ENCODE peak calls at places on chromosomes 11 and 22, in five cellular contexts. J, G, Z, R and Q are unnamed samples.

GRCh38 chr11:27471588-27472397 is 797 bp downstream of the LGR4 start:
- DNase-seq in J (peak; percentile 21), Z (no peak), G (peak; percentile 23), R (peak; percentile 16), Q (peak; percentile 14)

GRCh38 chr11:76280882-76281557 is 74.7 kb upstream of the WNT11 start:
- DNase-seq in G (no peak), R (no peak), Z (no peak), J (no peak), Q (no peak)

GRCh38 chr11:118047749-118048148 is 29.1 kb upstream of the TMPRSS4 start:
- DNase-seq in J (no peak), Z (no peak), R (no peak), G (no peak), Q (no peak)

GRCh38 chr22:19210188-19210587 is 31.7 kb upstream of the SLC25A1 start:
- DNase-seq in G (no peak), Z (no peak), R (no peak), J (no peak), Q (no peak)

GRCh38 chr11:130631119-130631518 is 182.7 kb downstream of the ADAMTS15 start:
- DNase-seq in J (peak; percentile 98), R (no peak), Z (no peak), G (no peak), Q (no peak)

GRCh38 chr22:40709752-40710413 is 30.6 kb downstream of the MCHR1 start:
- DNase-seq in J (no peak), Z (no peak), R (peak; percentile 51), G (no peak), Q (no peak)

GRCh38 chr11:26621147-26621546 is 49.1 kb upstream of the MUC15 start:
- DNase-seq in R (no peak), J (peak; percentile 37), Z (no peak), G (no peak), Q (no peak)

GRCh38 chr22:30307026-30307574 is 17.8 kb upstream of the CASTOR1 start:
- DNase-seq in R (no peak), J (no peak), G (peak; percentile 52), Z (no peak), Q (no peak)

GRCh38 chr11:58905141-58905715 is 34.1 kb upstream of the GLYATL1 start:
- DNase-seq in Z (no peak), G (no peak), J (peak; percentile 48), R (peak; percentile 6), Q (no peak)

GRCh38 chr11:61092908-61093763 is 9.2 kb upstream of the CD5 start:
- DNase-seq in R (no peak), G (no peak), J (no peak), Z (no peak), Q (no peak)

GRCh38 chr11:120208777-120209176 is 2.1 kb upstream of the OAF start:
- DNase-seq in R (no peak), Z (peak; percentile 86), G (no peak), J (peak; percentile 79), Q (no peak)

GRCh38 chr11:98207086-98207485 is 813.7 kb upstream of the CNTN5 start:
- DNase-seq in R (no peak), G (no peak), Z (no peak), J (no peak), Q (no peak)

GRCh38 chr22:38768036-38768435 is 12.2 kb upstream of the SUN2 start:
- DNase-seq in Z (no peak), J (no peak), G (no peak), R (no peak), Q (no peak)

GRCh38 chr22:38762607-38763006 is 6.8 kb upstream of the SUN2 start:
- DNase-seq in J (no peak), G (no peak), R (no peak), Z (no peak), Q (no peak)

GRCh38 chr22:38767313-38767712 is 11.5 kb upstream of the SUN2 start:
- DNase-seq in R (no peak), J (no peak), Z (no peak), G (no peak), Q (no peak)

GRCh38 chr22:38770257-38770949 is 14.6 kb upstream of the SUN2 start:
- DNase-seq in J (no peak), R (no peak), Z (no peak), G (no peak), Q (no peak)

DNA sequence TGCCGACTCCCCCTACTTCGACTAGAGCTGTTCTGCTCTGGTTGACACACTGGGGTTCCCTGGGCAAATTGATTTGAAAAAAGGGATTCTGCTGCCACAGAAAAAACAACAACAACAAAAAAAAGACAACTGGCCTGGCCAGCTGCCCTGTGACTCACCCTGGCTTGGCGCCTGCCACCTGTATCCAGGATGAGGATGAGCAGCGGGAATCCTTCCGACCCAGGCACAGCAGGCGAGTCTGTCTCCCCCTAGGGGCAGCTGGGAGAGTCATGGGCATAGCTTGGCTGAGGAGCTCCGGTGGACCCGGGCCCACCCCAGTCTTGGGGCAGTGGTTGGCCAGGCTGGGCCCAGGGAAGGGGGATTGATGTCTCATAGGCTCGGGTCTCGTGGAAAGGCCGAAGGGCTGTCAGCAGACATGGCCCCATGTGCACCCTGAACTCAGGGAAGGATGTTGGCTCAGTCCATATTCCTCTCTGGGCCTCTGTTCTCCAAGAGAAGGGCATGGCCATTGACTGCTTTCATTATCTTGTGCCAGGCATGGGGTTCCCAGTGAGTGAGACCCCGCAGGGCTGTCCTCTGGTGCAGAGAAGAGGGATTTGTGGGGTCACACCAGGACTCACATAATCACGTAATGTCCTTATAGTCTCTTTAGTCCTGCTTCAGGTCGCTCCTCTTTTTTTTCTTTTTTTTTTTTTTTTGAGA is 10.4 kb upstream of the SUN2 start:
- DNase-seq in Z (peak; percentile 74), R (no peak), G (peak; percentile 47), J (peak; percentile 82), Q (no peak)
- H3K27ac ChIP-seq in Z (no peak overlapping the region), R (no peak overlapping the region), G (no peak overlapping the region), J (no peak overlapping the region), Q (no peak overlapping the region)

DNA sequence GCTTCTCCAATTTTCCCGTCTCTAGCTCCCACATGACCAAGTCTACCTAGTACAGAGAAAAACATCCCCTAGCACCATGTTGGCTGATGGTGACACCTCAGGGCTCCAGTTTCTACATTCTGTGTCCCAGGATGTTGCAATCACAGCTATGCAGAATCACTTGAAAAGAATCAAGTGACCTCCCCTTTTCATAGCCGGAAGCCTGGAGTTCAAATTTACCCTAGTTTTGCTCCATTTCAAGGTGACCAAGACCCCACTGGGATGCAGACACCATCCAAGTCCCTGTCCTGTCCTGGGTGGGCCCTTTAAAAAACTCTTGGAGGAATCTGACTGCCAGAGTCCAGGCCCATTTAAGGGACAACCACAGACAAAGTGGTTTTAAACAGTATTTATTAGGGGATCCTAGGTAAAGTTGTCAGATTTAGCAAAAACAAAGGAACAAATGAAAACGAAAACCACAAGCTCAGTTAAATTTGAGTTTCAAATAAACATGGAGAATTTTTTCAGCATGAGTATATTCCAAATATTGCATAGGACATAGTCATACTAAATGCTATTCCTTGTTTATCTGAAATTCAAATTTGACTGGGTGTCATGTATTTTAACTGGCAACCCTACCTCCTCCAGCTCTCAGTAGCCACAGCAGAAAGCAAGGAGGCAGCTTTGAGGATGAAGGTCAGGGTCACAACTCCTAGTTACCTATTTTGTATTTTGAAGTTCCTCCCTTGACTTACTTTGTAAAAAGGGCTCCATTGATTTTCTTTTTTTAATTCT is 52.4 kb downstream of the MIAT start:
- DNase-seq in J (no peak), R (no peak), G (no peak), Z (no peak), Q (no peak)
- H3K27me3 ChIP-seq in J (no peaks in the 10 kb centered on the region), R (no peaks in the 10 kb centered on the region), G (no peaks in the 10 kb centered on the region), Z (no peaks in the 10 kb centered on the region), Q (no peaks in the 10 kb centered on the region)

GRCh38 chr22:31899661-31900060 is 44.7 kb upstream of the YWHAH start:
- DNase-seq in Z (no peak), R (no peak), G (no peak), J (no peak), Q (no peak)

GRCh38 chr22:31897842-31898241 is 46.5 kb upstream of the YWHAH start:
- DNase-seq in J (no peak), Z (no peak), R (no peak), G (no peak), Q (no peak)

GRCh38 chr22:31898911-31899310 is 45.4 kb upstream of the YWHAH start:
- DNase-seq in R (no peak), G (no peak), Z (no peak), J (no peak), Q (no peak)

GRCh38 chr22:31896472-31896871 is 47.9 kb upstream of the YWHAH start:
- DNase-seq in Z (no peak), J (no peak), R (no peak), G (no peak), Q (no peak)

DNA sequence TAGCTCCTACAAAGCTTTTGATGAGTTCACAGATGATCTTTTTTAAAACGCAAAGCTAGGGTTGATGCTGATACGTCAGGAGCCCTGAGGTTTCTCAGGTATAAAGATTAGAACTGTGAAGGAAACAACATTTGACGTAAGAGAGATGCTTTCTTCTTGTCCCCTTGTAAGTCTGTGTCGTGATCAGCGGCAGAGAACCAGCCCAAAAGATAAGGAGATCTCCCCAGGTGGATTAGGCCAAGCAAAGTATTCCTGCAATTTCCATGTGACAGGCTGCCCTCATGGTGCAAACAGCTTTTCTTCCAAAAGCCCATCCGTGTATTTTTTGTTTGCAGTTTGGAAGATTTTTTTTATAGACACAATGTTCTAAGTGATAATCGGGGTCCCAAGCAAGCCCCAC is 45.9 kb upstream of the YWHAH start:
- DNase-seq in R (no peak), G (no peak), J (no peak), Z (no peak), Q (no peak)
- H3K27ac ChIP-seq in R (no peak overlapping the region), G (no peak overlapping the region), J (no peak overlapping the region), Z (no peak overlapping the region), Q (no peak overlapping the region)

GRCh38 chr22:37024339-37025157 is 5.0 kb downstream of the MPST start:
- DNase-seq in G (no peak), Z (no peak), R (no peak), J (no peak), Q (no peak)
- H3K27me3 ChIP-seq in G (no peaks in the 10 kb centered on the region), Z (no peaks in the 10 kb centered on the region), R (no peaks in the 10 kb centered on the region), J (no peaks in the 10 kb centered on the region), Q (peaks cover 4% of the 10 kb centered on the region)

GRCh38 chr22:42177891-42178336 is 47.3 kb upstream of the CYP2D6 start:
- DNase-seq in Z (no peak), R (no peak), G (no peak), J (no peak), Q (no peak)

GRCh38 chr22:42176271-42176670 is 45.7 kb upstream of the CYP2D6 start:
- DNase-seq in Z (no peak), G (no peak), J (no peak), R (no peak), Q (no peak)

GRCh38 chr22:42178910-42179495 is 48.4 kb upstream of the CYP2D6 start:
- DNase-seq in R (no peak), G (no peak), J (no peak), Z (no peak), Q (no peak)

GRCh38 chr22:42180349-42180842 is 49.8 kb upstream of the CYP2D6 start:
- DNase-seq in R (peak; percentile 12), J (no peak), Z (no peak), G (peak; percentile 71), Q (peak; percentile 70)

GRCh38 chr22:42179616-42180015 is 49.0 kb upstream of the CYP2D6 start:
- DNase-seq in Z (no peak), G (no peak), J (peak; percentile 10), R (no peak), Q (no peak)
- H3K27ac ChIP-seq in Z (no peak overlapping the region), G (no peak overlapping the region), J (no peak overlapping the region), R (no peak overlapping the region), Q (no peak overlapping the region)

GRCh38 chr11:133409799-133410198 is 122.5 kb downstream of the OPCML start:
- DNase-seq in R (no peak), Z (no peak), J (no peak), G (no peak), Q (no peak)
- H3K27me3 ChIP-seq in R (no peaks in the 10 kb centered on the region), Z (no peaks in the 10 kb centered on the region), J (no peaks in the 10 kb centered on the region), G (no peaks in the 10 kb centered on the region), Q (no peaks in the 10 kb centered on the region)